ENCODE peak calls at places on chromosomes 13 and 19, in eight cellular contexts. Q, V, D, R, Y, P, L and H are unnamed samples.

GRCh38 chr19:13026478-13026999 is 31.3 kb downstream of the NFIX start:
- DNase-seq in Q (no peak), V (no peak), D (no peak), R (no peak), Y (peak), P (no peak), L (no peak), H (no peak)

GRCh38 chr13:101917833-101918755 is 465.6 kb downstream of the ITGBL1 start:
- DNase-seq in Q (no peak), V (peak), D (no peak), R (no peak), Y (no peak), P (no peak), L (no peak), H (no peak)

GRCh38 chr13:108624108-108624507 is 5.3 kb upstream of the MYO16 start:
- DNase-seq in Q (no peak), V (no peak), D (no peak), R (no peak), Y (no peak), P (no peak), L (no peak), H (no peak)

GRCh38 chr13:25171517-25172302 is at the start of gene AMER2:
- DNase-seq in Q (no peak), V (peak), D (no peak), R (no peak), Y (no peak), P (no peak), L (no peak), H (no peak)

GRCh38 chr13:74910399-74910798 is 571.6 kb downstream of the TBC1D4 start:
- DNase-seq in Q (no peak), V (no peak), D (no peak), R (no peak), Y (no peak), P (no peak), L (no peak), H (no peak)

GRCh38 chr13:42777476-42777875 is 3.9 kb upstream of the FAM216B start:
- DNase-seq in Q (no peak), V (no peak), D (no peak), R (no peak), Y (no peak), P (no peak), L (no peak), H (no peak)

GRCh38 chr19:43820098-43820860 is 6.8 kb upstream of the ZNF283 start:
- DNase-seq in Q (no peak), V (no peak), D (peak), R (peak), Y (no peak), P (no peak), L (peak), H (peak)

GRCh38 chr13:73687087-73687486 is 447.1 kb downstream of the KLF12 start:
- DNase-seq in Q (no peak), V (no peak), D (no peak), R (no peak), Y (no peak), P (no peak), L (no peak), H (no peak)

GRCh38 chr13:46489586-46490023 is 63.4 kb upstream of the LRCH1 start:
- DNase-seq in Q (no peak), V (peak), D (peak), R (no peak), Y (no peak), P (no peak), L (peak), H (peak)

GRCh38 chr19:4343845-4344713 is 717 bp downstream of the MPND start:
- DNase-seq in Q (no peak), V (no peak), D (no peak), R (peak), Y (no peak), P (no peak), L (no peak), H (no peak)

GRCh38 chr19:41189425-41190065 is 3.5 kb upstream of the CYP2S1 start:
- DNase-seq in Q (no peak), V (peak), D (no peak), R (no peak), Y (no peak), P (no peak), L (no peak), H (no peak)
- H3K27ac ChIP-seq in Q (no peak), V (no peak), D (no peak), R (no peak), Y (no peak), P (no peak), L (no peak), H (no peak)

GRCh38 chr13:49517461-49517860 is 21.7 kb downstream of the PHF11 start:
- DNase-seq in Q (no peak), V (peak), D (no peak), R (no peak), Y (no peak), P (no peak), L (no peak), H (no peak)
- TF ChIP-seq CTCF in Q (no peak), V (peak), D (peak), R (no peak), Y (peak), P (no peak), L (no peak), H (peak)

GRCh38 chr13:33265133-33265532 is 20.4 kb downstream of the STARD13 start:
- DNase-seq in Q (no peak), V (no peak), D (no peak), R (no peak), Y (no peak), P (no peak), L (no peak), H (no peak)
- H3K27ac ChIP-seq in Q (no peak), V (no peak), D (no peak), R (no peak), Y (no peak), P (no peak), L (no peak), H (no peak)

GRCh38 chr13:111095911-111096501 is 19.1 kb upstream of the ARHGEF7 start:
- DNase-seq in Q (no peak), V (no peak), D (no peak), R (no peak), Y (no peak), P (no peak), L (no peak), H (no peak)

GRCh38 chr13:111095031-111095840 is 19.9 kb upstream of the ARHGEF7 start:
- DNase-seq in Q (no peak), V (no peak), D (no peak), R (no peak), Y (no peak), P (no peak), L (no peak), H (no peak)

GRCh38 chr13:111093634-111094033 is 21.5 kb upstream of the ARHGEF7 start:
- DNase-seq in Q (no peak), V (no peak), D (no peak), R (no peak), Y (no peak), P (no peak), L (no peak), H (no peak)

DNA sequence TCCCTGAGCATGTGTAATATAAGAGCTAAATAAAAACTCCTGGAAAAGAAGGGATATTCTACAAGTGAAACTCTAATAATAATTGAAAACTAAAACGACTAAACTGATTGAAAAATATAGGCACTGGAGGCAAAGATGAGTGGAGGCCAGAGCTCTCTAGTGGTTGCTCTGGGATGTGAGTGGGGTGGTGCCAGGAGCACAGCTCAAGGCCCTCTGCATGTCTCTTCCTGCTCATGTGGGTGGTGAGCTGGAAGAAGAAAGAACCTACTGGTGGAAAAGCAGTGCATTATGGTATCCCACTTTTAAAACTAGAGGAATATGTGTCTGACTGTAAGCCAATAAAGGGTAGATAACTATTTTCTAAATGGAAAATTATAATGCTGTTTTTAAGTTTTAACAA is 15.8 kb upstream of the ARHGEF7 start:
- DNase-seq in Q (no peak), V (no peak), D (no peak), R (no peak), Y (no peak), P (no peak), L (no peak), H (no peak)
- TF ChIP-seq CTCF in Q (no peak), V (no peak), D (peak), R (no peak), Y (no peak), P (no peak), L (no peak), H (no peak)

GRCh38 chr13:49098198-49098597 is 121.9 kb upstream of the MLNR start:
- DNase-seq in Q (no peak), V (no peak), D (peak), R (peak), Y (no peak), P (peak), L (no peak), H (peak)
- H3K27ac ChIP-seq in Q (peak), V (no peak), D (peak), R (peak), Y (peak), P (peak), L (peak), H (peak)

GRCh38 chr19:22256856-22257255 is 29.4 kb upstream of the ZNF729 start:
- DNase-seq in Q (no peak), V (no peak), D (no peak), R (no peak), Y (no peak), P (no peak), L (no peak), H (no peak)

GRCh38 chr19:22257916-22258315 is 28.3 kb upstream of the ZNF729 start:
- DNase-seq in Q (no peak), V (no peak), D (no peak), R (no peak), Y (no peak), P (no peak), L (no peak), H (no peak)

GRCh38 chr19:22261596-22261995 is 24.6 kb upstream of the ZNF729 start:
- DNase-seq in Q (no peak), V (no peak), D (no peak), R (no peak), Y (no peak), P (no peak), L (no peak), H (no peak)

GRCh38 chr19:22260499-22260898 is 25.7 kb upstream of the ZNF729 start:
- DNase-seq in Q (no peak), V (no peak), D (no peak), R (no peak), Y (no peak), P (no peak), L (no peak), H (no peak)

GRCh38 chr19:22257381-22257780 is 28.9 kb upstream of the ZNF729 start:
- DNase-seq in Q (no peak), V (no peak), D (no peak), R (no peak), Y (no peak), P (no peak), L (no peak), H (no peak)
- TF ChIP-seq CTCF in Q (no peak), V (no peak), D (no peak), R (no peak), Y (no peak), P (no peak), L (no peak), H (no peak)

DNA sequence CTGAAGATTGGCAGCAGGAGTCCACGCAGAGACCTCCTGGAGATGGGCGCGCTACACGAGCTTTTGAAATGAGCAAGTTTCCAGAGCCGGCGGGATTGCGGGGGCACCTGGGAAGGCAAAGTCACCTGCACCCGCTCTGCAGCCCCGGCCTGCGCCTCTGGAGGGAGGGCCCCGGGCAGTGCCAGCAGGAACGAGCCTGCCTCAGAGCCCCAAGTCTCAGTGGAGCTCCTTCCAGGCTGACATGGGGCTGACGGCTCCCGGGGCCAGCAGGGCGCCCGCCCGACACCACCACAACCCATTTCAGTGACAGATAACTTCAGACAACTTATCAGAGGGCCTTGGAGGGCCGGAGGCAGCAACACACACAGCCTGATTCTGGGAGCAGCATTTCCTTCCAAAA is 45.0 kb downstream of the RASA3 start:
- DNase-seq in Q (no peak), V (peak), D (no peak), R (peak), Y (peak), P (no peak), L (peak), H (no peak)
- H3K27ac ChIP-seq in Q (no peak), V (no peak), D (no peak), R (no peak), Y (no peak), P (no peak), L (no peak), H (no peak)

DNA sequence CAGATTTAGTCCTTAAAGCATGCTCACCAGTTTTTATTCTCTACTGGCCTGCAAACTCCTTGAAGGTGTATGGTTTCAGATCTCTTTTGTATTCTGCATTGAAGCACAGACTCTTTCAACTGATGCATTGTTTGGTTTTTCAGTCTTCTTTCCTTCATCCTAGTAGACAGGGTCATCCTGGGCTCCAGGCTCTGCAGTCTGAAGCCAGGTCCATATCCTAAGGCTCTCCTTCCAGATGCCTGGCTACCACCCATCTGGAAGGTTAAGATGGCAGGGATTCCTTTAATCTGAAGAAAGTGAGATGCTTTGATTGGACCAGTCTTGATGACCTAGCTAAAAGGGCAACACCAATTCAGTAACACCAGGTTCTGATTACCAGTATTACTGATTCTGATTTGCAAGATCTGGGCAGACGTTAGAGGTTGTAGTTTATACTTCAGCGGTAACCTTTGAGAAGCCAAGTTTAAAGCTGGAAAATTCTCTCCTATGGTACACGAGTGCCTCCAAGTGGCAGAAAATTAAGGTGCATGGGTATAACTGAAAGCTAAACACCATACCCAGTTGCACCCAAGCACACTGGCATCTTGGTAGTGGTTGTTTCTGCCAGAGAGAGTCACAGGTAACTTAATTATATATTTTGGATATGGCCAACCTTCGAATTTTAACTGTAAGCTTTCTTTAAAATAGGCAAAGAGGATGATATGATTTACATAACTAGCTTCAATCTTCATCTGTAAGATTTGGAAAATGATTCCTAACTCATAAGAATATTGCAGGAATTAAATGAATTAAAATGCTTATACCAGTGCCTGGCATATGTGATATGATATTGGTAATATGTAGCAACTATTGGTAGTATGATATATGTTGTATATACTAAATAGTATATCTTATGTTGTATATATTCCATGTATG is 1651.9 kb upstream of the MIR17HG start:
- DNase-seq in Q (no peak), V (peak), D (peak), R (no peak), Y (peak), P (no peak), L (no peak), H (peak)
- TF ChIP-seq CTCF in Q (peak), V (peak), D (peak), R (peak), Y (peak), P (peak), L (peak), H (peak)

GRCh38 chr19:6020166-6020967 is 42.4 kb upstream of the RANBP3 start:
- DNase-seq in Q (peak), V (no peak), D (no peak), R (no peak), Y (peak), P (no peak), L (peak), H (no peak)
- H3K27ac ChIP-seq in Q (no peak), V (no peak), D (no peak), R (no peak), Y (peak), P (peak), L (no peak), H (no peak)